ENCODE peak calls at places on chromosomes 4 and X, in seven cellular contexts. I is Peyer's patch; K is T-helper 2 cell; B is T-helper 9 cell; N is tibial nerve; U is CD4-positive, CD25-positive, alpha-beta regulatory T cell; O is fibroblast of gingiva. D is an unnamed sample.

GRCh38 chr4:67436742-67437141 is 108.6 kb downstream of the CENPC start:
- DNase-seq in I (no peak), K (no peak), B (no peak), N (no peak), U (no peak), O (no peak), D (no peak)

GRCh38 chrX:85108165-85108564 is 104.5 kb downstream of the APOOL start:
- DNase-seq in I (no peak), K (no peak), B (no peak), N (no peak), U (no peak), O (no peak), D (no peak)

GRCh38 chr4:41185614-41186609 is 28.4 kb downstream of the APBB2 start:
- DNase-seq in I (no peak), K (no peak), B (no peak), N (no peak), U (no peak), O (peak), D (no peak)

GRCh38 chr4:154194649-154195048 is 296.9 kb downstream of the DCHS2 start:
- DNase-seq in I (no peak), K (no peak), B (no peak), N (no peak), U (no peak), O (no peak), D (no peak)

GRCh38 chr4:105495667-105496066 is 21.8 kb upstream of the PPA2 start:
- DNase-seq in I (no peak), K (no peak), B (no peak), N (no peak), U (no peak), O (no peak), D (no peak)

GRCh38 chr4:154779362-154779947 is 1.6 kb upstream of the RBM46 start:
- DNase-seq in I (no peak), K (no peak), B (no peak), N (no peak), U (no peak), O (peak), D (no peak)

GRCh38 chrX:129833153-129834004 is 10.3 kb downstream of the ZDHHC9 start:
- DNase-seq in I (no peak), K (no peak), B (no peak), N (no peak), U (no peak), O (peak), D (no peak)

GRCh38 chr4:175469519-175469918 is 342.5 kb downstream of the GPM6A start:
- DNase-seq in I (no peak), K (no peak), B (no peak), N (no peak), U (no peak), O (no peak), D (no peak)

GRCh38 chr4:15366660-15367059 is 61.2 kb upstream of the C1QTNF7 start:
- DNase-seq in I (no peak), K (no peak), B (no peak), N (no peak), U (no peak), O (no peak), D (no peak)

GRCh38 chrX:39762266-39762841 is 335.4 kb downstream of the BCOR start:
- DNase-seq in I (no peak), K (no peak), B (no peak), N (no peak), U (no peak), O (peak), D (no peak)